ENCODE peak calls at places on chromosomes 2 and 18, in six cellular contexts. F is caudate nucleus, B is AG20443, J is left colon, L is psoas muscle, G is lower lobe of right lung. P is an unnamed sample.

GRCh38 chr18:46268662-46269061 is 164.5 kb downstream of the HAUS1 start:
- DNase-seq in B (no peak), L (no peak), G (no peak), F (no peak), J (peak; percentile 33), P (no peak)

GRCh38 chr2:138275881-138276280 is 225.7 kb upstream of the SPOPL start:
- DNase-seq in F (no peak), B (peak; percentile 35), L (no peak), G (no peak), J (no peak), P (no peak)

GRCh38 chr18:67574749-67575148 is 58.2 kb upstream of the DSEL start:
- DNase-seq in L (no peak), G (no peak), F (no peak), B (no peak), J (no peak), P (no peak)

GRCh38 chr2:186911551-186912085 is 62.6 kb upstream of the ZSWIM2 start:
- DNase-seq in G (no peak), L (no peak), J (no peak), B (no peak), F (no peak), P (no peak)

GRCh38 chr2:113167115-113167932 is 6.4 kb upstream of the PSD4 start:
- DNase-seq in G (peak; percentile 77), F (no peak), J (peak; percentile 78), L (peak; percentile 39), B (peak; percentile 56), P (peak; percentile 90)

GRCh38 chr2:45765847-45766254 is 114.4 kb downstream of the PRKCE start:
- DNase-seq in G (no peak), J (peak; percentile 44), L (no peak), B (no peak), F (no peak), P (no peak)

GRCh38 chr2:107025291-107025857 is 139.4 kb upstream of the ST6GAL2 start:
- DNase-seq in G (no peak), J (no peak), B (no peak), F (no peak), L (no peak), P (no peak)

GRCh38 chr2:121197369-121198091 is 87.5 kb downstream of the TFCP2L1 start:
- DNase-seq in F (peak; percentile 53), B (peak; percentile 92), J (peak; percentile 39), L (peak; percentile 82), G (peak; percentile 94), P (peak; percentile 19)

GRCh38 chr18:52236134-52236533 is 103.9 kb upstream of the DCC start:
- DNase-seq in L (no peak), B (peak; percentile 41), J (no peak), G (no peak), F (no peak), P (no peak)

GRCh38 chr18:59454909-59455727 is 96.1 kb upstream of the LMAN1 start:
- DNase-seq in L (no peak), F (no peak), G (no peak), J (no peak), B (no peak), P (no peak)

GRCh38 chr2:84894758-84895520 is 10.5 kb upstream of the TMSB10 start:
- DNase-seq in J (no peak), L (no peak), G (no peak), B (peak; percentile 39), F (no peak), P (no peak)

GRCh38 chr2:230928701-230929380 is 3.8 kb upstream of the GPR55 start:
- DNase-seq in L (no peak), B (no peak), G (peak; percentile 40), F (no peak), J (no peak), P (no peak)

GRCh38 chr18:46071894-46072867 is at the start of gene PSTPIP2:
- DNase-seq in L (peak; percentile 73), J (peak; percentile 80), F (peak; percentile 15), G (peak; percentile 90), B (peak; percentile 84), P (peak; percentile 83)

GRCh38 chr2:138244400-138245001 is 257.1 kb upstream of the SPOPL start:
- DNase-seq in F (no peak), L (no peak), J (no peak), G (no peak), B (peak; percentile 54), P (no peak)

GRCh38 chr2:11213090-11213638 is 57.9 kb downstream of the SLC66A3 start:
- DNase-seq in L (no peak), G (no peak), F (no peak), J (no peak), B (peak; percentile 14), P (no peak)

GRCh38 chr2:226683196-226683595 is 116.4 kb downstream of the IRS1 start:
- DNase-seq in F (no peak), B (peak; percentile 61), J (no peak), L (no peak), G (no peak), P (no peak)

GRCh38 chr18:46917808-46918600 is 602 bp downstream of the KATNAL2 start:
- DNase-seq in B (peak; percentile 33), J (peak; percentile 59), L (peak; percentile 39), G (no peak), F (peak; percentile 47), P (peak; percentile 49)

GRCh38 chr2:145740302-145740701 is 1220.4 kb upstream of the ZEB2 start:
- DNase-seq in J (no peak), B (no peak), F (no peak), G (no peak), L (no peak), P (no peak)

GRCh38 chr18:23215294-23215693 is 80.0 kb downstream of the CABLES1 start:
- DNase-seq in F (no peak), G (no peak), B (no peak), L (no peak), J (no peak), P (no peak)

GRCh38 chr2:133993160-133993559 is 260.7 kb upstream of the MGAT5 start:
- DNase-seq in B (no peak), F (no peak), G (no peak), L (no peak), J (no peak), P (no peak)

GRCh38 chr2:105919826-105920225 is 175.1 kb downstream of the NCK2 start:
- DNase-seq in B (no peak), J (peak; percentile 21), F (peak; percentile 27), L (no peak), G (no peak), P (no peak)

GRCh38 chr2:119659601-119660342 is 19.2 kb upstream of the TMEM177 start:
- DNase-seq in F (no peak), L (peak; percentile 34), B (peak; percentile 67), G (no peak), J (no peak), P (peak; percentile 73)

GRCh38 chr18:24366328-24366727 is 31.3 kb downstream of the OSBPL1A start:
- DNase-seq in B (no peak), J (no peak), G (no peak), L (no peak), F (no peak), P (no peak)

GRCh38 chr18:23619388-23619873 is 33.1 kb upstream of the NPC1 start:
- DNase-seq in G (peak; percentile 53), J (peak; percentile 38), F (no peak), B (peak; percentile 67), L (peak; percentile 23), P (no peak)

GRCh38 chr2:16170675-16171424 is 230.5 kb downstream of the MYCN start:
- DNase-seq in L (no peak), J (no peak), F (no peak), G (no peak), B (no peak), P (no peak)

P was measured in Peyer's patch.